ENCODE peak calls at places on chromosomes 11 and 22, in six cellular contexts. G is ovary, H is GM23338, F is neural progenitor cell, J is breast epithelium, Q is WERI-Rb-1. W is an unnamed sample.

GRCh38 chr11:19279455-19279854 is 38.7 kb upstream of the E2F8 start:
- DNase-seq in G (no peak), H (peak; percentile 80), F (no peak), J (no peak), Q (no peak), W (no peak)

GRCh38 chr22:38148252-38148651 is 33.4 kb downstream of the PLA2G6 start:
- DNase-seq in J (no peak), F (no peak), G (peak; percentile 2), H (peak; percentile 44), Q (no peak), W (peak; percentile 57)

GRCh38 chr11:128039140-128040021 is 548.0 kb downstream of the ETS1 start:
- DNase-seq in H (no peak), Q (no peak), G (no peak), J (peak; percentile 68), F (no peak), W (peak; percentile 45)

GRCh38 chr11:60150279-60150678 is 32.6 kb downstream of the MS4A6A start:
- DNase-seq in F (no peak), Q (no peak), H (no peak), G (no peak), J (no peak), W (no peak)

GRCh38 chr22:43247546-43248260 is 60.8 kb upstream of the TTLL12 start:
- DNase-seq in J (no peak), H (no peak), Q (no peak), G (peak; percentile 56), F (no peak), W (no peak)

GRCh38 chr22:50525991-50526848 is 822 bp upstream of the SCO2 start:
- DNase-seq in J (peak; percentile 64), G (peak; percentile 85), F (peak; percentile 87), Q (peak; percentile 87), H (peak; percentile 75), W (peak; percentile 44)

GRCh38 chr11:85762226-85762625 is 48.7 kb downstream of the SYTL2 start:
- DNase-seq in G (no peak), F (no peak), J (no peak), H (no peak), Q (no peak), W (no peak)

GRCh38 chr11:17831883-17832282 is 97.3 kb downstream of the KCNC1 start:
- DNase-seq in F (no peak), G (no peak), J (no peak), H (no peak), Q (no peak), W (no peak)

GRCh38 chr22:46829140-46829891 is 66.9 kb downstream of the TBC1D22A start:
- DNase-seq in H (no peak), J (no peak), F (no peak), G (no peak), Q (no peak), W (peak; percentile 78)

GRCh38 chr22:25437414-25438160 is 126.9 kb upstream of the GRK3 start:
- DNase-seq in Q (peak; percentile 72), H (peak; percentile 67), J (no peak), F (peak; percentile 72), G (no peak), W (no peak)

GRCh38 chr11:27008811-27009535 is 15.1 kb downstream of the FIBIN start:
- DNase-seq in J (no peak), F (no peak), H (no peak), Q (no peak), G (no peak), W (no peak)

GRCh38 chr11:75513250-75513649 is 12.5 kb downstream of the GDPD5 start:
- DNase-seq in G (no peak), Q (no peak), J (no peak), F (no peak), H (no peak), W (peak; percentile 65)

GRCh38 chr11:100671471-100671870 is 15.6 kb upstream of the ARHGAP42 start:
- DNase-seq in H (no peak), Q (no peak), G (no peak), J (no peak), F (no peak), W (peak; percentile 33)

GRCh38 chr11:75966546-75967287 is 151.7 kb downstream of the UVRAG start:
- DNase-seq in F (no peak), G (no peak), Q (no peak), J (no peak), H (peak; percentile 11), W (peak; percentile 20)

GRCh38 chr22:36328635-36329216 is 59.0 kb downstream of the MYH9 start:
- DNase-seq in J (peak; percentile 81), H (no peak), Q (no peak), G (peak; percentile 66), F (no peak), W (peak; percentile 88)

GRCh38 chr11:126628790-126629621 is 273.5 kb downstream of the ST3GAL4 start:
- DNase-seq in F (no peak), J (no peak), Q (peak; percentile 52), G (no peak), H (no peak), W (no peak)

GRCh38 chr22:39502789-39503464 is 837 bp downstream of the MIEF1 start:
- DNase-seq in H (no peak), J (no peak), F (no peak), Q (no peak), G (no peak), W (no peak)

GRCh38 chr22:46537221-46537945 is at the start of gene CELSR1:
- DNase-seq in H (peak; percentile 71), Q (peak; percentile 45), F (peak; percentile 87), J (no peak), G (peak; percentile 34), W (no peak)

GRCh38 chr11:128451651-128452470 is 135.5 kb downstream of the ETS1 start:
- DNase-seq in F (peak; percentile 36), J (peak; percentile 61), H (peak; percentile 34), Q (no peak), G (peak; percentile 70), W (peak; percentile 57)

GRCh38 chr11:102289510-102290078 is 27.7 kb upstream of the BIRC3 start:
- DNase-seq in Q (no peak), F (no peak), G (no peak), H (no peak), J (no peak), W (no peak)

GRCh38 chr11:11078344-11078743 is 220.5 kb upstream of the ZBED5 start:
- DNase-seq in H (peak; percentile 27), F (no peak), Q (no peak), J (no peak), G (no peak), W (peak; percentile 10)
- TF ChIP-seq CTCF in H (peak; percentile 50), F (no peak), Q (no peak), J (no peak), G (no peak), W (peak; percentile 22)

GRCh38 chr11:12540075-12540685 is 134.0 kb upstream of the TEAD1 start:
- DNase-seq in Q (no peak), F (no peak), G (no peak), J (peak; percentile 11), H (peak; percentile 17), W (peak; percentile 58)
- H3K27ac ChIP-seq in Q (no peak overlapping the region), F (no peak overlapping the region), G (no peak overlapping the region), J (peak overlapping the region; percentile 8), H (no peak overlapping the region), W (peak overlapping the region; percentile 83)

DNA sequence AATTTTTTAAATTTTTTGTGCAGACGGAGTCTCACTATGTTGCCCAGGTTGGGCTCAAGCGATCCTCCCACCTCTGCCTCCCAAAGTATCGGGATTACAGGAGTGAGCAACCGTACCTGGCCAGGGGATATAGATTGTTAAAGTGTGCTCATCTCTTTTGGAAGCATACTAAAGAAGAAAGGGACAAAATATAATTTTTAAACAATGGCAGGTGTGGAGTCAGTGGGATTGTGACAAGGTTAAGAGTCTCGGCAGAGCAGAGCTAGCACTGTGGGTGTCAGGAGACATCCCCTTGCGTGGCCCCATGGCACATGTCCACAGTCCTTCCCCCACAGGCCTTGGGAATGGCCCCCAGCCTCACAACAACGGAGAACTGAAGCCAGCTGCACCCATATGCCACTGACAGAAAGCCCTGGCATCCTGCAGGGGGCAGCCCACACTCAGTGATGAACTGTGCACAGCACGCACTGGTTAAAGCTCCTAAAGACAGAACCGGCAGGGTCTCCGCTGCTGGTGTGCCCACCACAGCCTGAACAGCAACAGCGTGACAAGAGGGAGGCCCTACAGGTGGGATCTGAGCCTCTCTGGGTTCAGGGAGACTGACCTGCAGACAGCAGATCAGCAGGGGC is 29.9 kb downstream of the SERPIND1 start:
- DNase-seq in F (peak; percentile 67), Q (peak; percentile 52), H (peak; percentile 65), G (no peak), J (no peak), W (peak; percentile 36)
- TF ChIP-seq CTCF in F (peak; percentile 65), Q (peak; percentile 75), H (peak; percentile 85), G (no peak), J (peak; percentile 12), W (peak; percentile 81)

DNA sequence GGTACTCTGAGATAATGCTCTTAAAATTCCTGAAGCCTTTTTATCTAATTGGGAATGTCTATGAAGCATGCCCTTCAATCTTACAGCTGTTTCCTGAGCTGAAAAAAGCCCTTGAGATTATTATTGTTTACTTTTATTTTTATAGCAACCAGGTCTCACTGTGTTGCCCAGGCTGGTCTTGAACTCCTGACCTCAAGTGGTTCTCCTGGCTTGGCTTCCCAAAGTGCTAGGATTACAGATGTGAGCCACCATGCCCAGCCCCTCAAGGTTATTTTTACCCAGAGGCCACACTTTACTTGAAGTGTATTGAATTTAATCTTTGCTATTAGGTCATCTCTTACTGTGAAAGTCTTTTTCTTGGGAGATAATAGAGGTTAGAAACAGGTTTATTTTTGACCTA is 7.0 kb upstream of the SWAP70 start:
- DNase-seq in J (no peak), H (no peak), Q (peak; percentile 15), G (no peak), F (no peak), W (no peak)
- H3K27ac ChIP-seq in J (no peak overlapping the region), H (no peak overlapping the region), Q (no peak overlapping the region), G (no peak overlapping the region), F (no peak overlapping the region), W (no peak overlapping the region)

DNA sequence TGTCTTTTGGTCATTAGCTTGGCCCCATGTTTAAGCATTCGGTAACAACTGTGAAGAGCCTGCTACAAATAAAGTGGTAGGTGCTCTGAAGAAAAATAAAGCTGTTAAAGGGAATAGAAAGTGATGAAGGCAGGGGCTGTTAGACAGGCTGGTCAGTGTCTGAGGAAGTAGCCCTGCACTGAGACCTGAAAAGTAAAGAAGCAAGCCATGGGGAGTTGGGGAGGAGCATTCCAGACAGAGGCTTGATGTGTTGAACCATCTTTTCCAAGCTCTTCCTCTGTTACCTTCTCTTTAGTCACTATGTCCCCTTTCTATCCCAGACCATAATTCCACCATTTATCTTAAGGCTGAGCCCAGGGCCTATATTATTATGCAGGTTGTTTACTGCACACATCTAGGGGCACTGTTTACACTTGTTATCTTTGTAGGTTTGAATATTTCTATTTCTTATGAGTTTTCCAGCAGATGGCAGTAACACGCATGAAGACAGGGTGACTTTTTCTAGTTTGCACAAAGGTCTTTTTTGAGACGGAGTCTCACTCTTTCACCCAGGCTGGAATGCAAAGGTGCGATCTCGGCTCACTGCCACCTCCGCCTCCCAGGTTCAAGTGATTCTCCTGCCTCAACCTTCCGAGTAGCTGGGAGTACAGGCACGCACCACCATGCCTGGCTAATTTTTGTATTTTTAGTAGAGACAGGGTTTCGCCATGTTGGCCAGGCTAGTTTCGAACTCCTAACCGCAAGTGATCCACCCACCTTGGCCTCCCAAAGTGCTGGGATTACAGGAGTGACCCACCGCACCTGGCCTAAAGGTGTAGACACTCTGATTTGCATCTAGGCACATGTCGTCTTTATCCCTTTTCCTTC is 23.0 kb downstream of the ZFTA start:
- DNase-seq in Q (no peak), F (no peak), J (no peak), H (no peak), G (no peak), W (no peak)
- TF ChIP-seq CTCF in Q (no peak), F (peak; percentile 19), J (no peak), H (no peak), G (no peak), W (peak; percentile 27)